ENCODE peak calls at places on chromosomes 3 and 15, in six cellular contexts. V is spleen, Z is K562, W is breast epithelium, U is IMR-90, J is A549. Y is an unnamed sample.

GRCh38 chr3:110526732-110527727 is 544.6 kb upstream of the NECTIN3 start:
- DNase-seq in V (no peak), Z (peak), W (no peak), U (peak), J (peak), Y (no peak)

GRCh38 chr3:168250415-168250861 is 154.7 kb upstream of the GOLIM4 start:
- DNase-seq in V (no peak), Z (no peak), W (no peak), U (peak), J (no peak), Y (no peak)

GRCh38 chr15:67242665-67243064 is 11.8 kb downstream of the AAGAB start:
- DNase-seq in V (no peak), Z (no peak), W (no peak), U (no peak), J (no peak), Y (no peak)

GRCh38 chr3:149373235-149374125 is 4.0 kb downstream of the TM4SF1 start:
- DNase-seq in V (no peak), Z (no peak), W (no peak), U (peak), J (peak), Y (no peak)

GRCh38 chr3:23667536-23668429 is 138.0 kb upstream of the UBE2E1 start:
- DNase-seq in V (no peak), Z (no peak), W (no peak), U (peak), J (peak), Y (no peak)

GRCh38 chr3:66493464-66494099 is 7.2 kb downstream of the LRIG1 start:
- DNase-seq in V (no peak), Z (no peak), W (no peak), U (no peak), J (no peak), Y (no peak)

GRCh38 chr3:100158877-100159563 is 44.7 kb upstream of the FILIP1L start:
- DNase-seq in V (no peak), Z (no peak), W (no peak), U (no peak), J (no peak), Y (no peak)

GRCh38 chr15:41566121-41566885 is 7.3 kb downstream of the TYRO3 start:
- DNase-seq in V (peak), Z (peak), W (no peak), U (no peak), J (no peak), Y (no peak)

GRCh38 chr3:68893600-68894239 is 38.6 kb downstream of the TAFA4 start:
- DNase-seq in V (no peak), Z (peak), W (no peak), U (peak), J (peak), Y (no peak)

GRCh38 chr15:65184305-65184943 is 718 bp downstream of the CLPX start:
- DNase-seq in V (peak), Z (peak), W (peak), U (peak), J (peak), Y (peak)

GRCh38 chr3:122893754-122894668 is 99.1 kb downstream of the SLC49A4 start:
- DNase-seq in V (no peak), Z (no peak), W (no peak), U (peak), J (no peak), Y (no peak)

GRCh38 chr3:191302451-191302850 is 26.7 kb upstream of the CCDC50 start:
- DNase-seq in V (no peak), Z (no peak), W (no peak), U (no peak), J (no peak), Y (no peak)

GRCh38 chr3:123286308-123287023 is 84.7 kb downstream of the SEC22A start:
- DNase-seq in V (no peak), Z (peak), W (no peak), U (peak), J (peak), Y (peak)

GRCh38 chr3:128232421-128233180 is 79.3 kb downstream of the EEFSEC start:
- DNase-seq in V (no peak), Z (no peak), W (no peak), U (no peak), J (no peak), Y (peak)

GRCh38 chr3:53956591-53956990 is 64.9 kb upstream of the SELENOK start:
- DNase-seq in V (no peak), Z (no peak), W (no peak), U (no peak), J (no peak), Y (no peak)

GRCh38 chr15:39936681-39937080 is 2.8 kb downstream of the EIF2AK4 start:
- DNase-seq in V (no peak), Z (no peak), W (no peak), U (no peak), J (no peak), Y (no peak)

GRCh38 chr15:59232476-59232875 is 25.8 kb downstream of the LDHAL6B start:
- DNase-seq in V (no peak), Z (no peak), W (no peak), U (peak), J (no peak), Y (no peak)

GRCh38 chr15:59242649-59243048 is 36.0 kb downstream of the LDHAL6B start:
- DNase-seq in V (no peak), Z (no peak), W (no peak), U (no peak), J (no peak), Y (no peak)

GRCh38 chr15:59236394-59236793 is 29.8 kb downstream of the LDHAL6B start:
- DNase-seq in V (no peak), Z (no peak), W (no peak), U (no peak), J (no peak), Y (no peak)

GRCh38 chr15:59237119-59237853 is 30.6 kb downstream of the LDHAL6B start:
- DNase-seq in V (no peak), Z (no peak), W (no peak), U (no peak), J (no peak), Y (no peak)

DNA sequence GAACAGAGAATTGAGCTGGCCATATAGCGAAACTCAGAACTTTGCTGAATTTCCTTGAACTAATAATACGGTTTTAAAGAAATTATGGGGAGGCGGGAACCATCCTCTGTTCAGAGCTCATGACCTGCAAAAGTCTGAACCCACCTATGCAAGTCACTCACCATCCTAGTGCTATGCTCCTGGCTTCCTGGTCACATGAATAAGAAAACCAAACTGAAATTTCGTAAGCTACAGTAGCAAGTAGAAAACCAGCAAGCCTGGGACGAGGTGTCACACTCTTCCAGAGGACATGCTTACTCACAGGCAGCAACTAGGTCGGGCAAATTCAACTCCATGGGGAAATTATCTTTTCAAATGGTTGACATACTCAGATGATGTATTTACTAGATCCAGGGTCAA is 31.2 kb downstream of the LDHAL6B start:
- DNase-seq in V (no peak), Z (no peak), W (no peak), U (no peak), J (peak), Y (no peak)
- TF ChIP-seq POLR2A in V (no peak), Z (no peak), W (no peak), U (no peak), J (no peak), Y (no peak)

DNA sequence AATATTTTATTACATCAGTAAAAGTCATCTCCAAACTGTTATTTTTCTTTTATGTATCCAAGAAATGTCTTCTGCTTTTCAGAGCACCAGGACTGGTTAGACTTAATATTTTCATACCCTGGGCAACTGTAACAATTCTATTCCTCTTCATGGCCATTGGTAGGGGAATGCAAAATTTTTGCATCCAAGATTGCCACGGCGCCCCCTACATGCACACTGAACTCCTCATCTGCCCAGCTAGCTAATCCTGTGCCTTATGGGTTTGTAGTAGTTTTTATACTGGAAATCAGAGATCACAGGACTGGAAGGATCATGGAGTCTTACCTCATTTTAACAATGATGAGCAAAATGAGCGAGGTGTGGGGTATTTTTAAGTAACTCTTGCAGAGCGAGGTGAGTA is 74.2 kb downstream of the CRTC3 start:
- DNase-seq in V (peak), Z (no peak), W (no peak), U (no peak), J (peak), Y (no peak)
- TF ChIP-seq CTCF in V (peak), Z (peak), W (no peak), U (peak), J (peak), Y (no peak)

DNA sequence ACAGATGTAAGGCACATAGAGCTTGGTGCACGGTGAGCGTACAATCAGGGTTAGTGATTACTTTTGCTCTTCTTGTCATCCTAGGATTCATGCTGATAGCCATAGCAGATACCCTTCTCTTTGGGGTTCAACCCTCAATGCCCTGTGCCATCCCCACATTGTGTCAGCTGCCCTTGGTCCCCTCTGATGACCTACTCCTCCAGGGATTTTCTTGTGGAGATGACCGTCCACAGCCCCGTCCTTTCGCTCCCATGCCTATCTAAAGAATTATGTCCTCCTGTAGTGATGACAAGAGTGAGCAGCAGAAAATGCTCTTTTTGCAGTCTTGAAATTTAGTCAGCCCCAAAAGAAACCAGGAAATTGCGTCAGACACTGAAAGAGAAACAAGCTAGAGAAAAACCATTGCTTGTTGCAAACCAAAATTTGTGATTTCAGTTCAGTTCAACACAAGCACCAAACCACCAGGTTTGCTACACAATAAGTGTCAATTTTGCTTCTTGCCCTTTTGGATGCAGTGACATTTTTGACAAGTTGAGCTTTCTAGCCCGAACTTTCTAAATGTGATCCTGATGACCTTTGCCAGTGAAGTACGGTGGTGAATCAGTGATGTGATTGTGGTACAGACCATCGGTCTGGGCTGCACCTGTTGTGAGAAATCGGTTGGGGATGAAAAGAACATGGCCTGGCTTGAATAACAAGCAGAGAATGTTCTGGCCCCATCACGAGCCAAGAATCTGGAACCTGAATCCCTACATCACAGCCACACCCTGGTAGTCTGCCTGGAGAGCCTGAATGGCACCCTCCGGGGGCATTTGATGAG is 41.3 kb downstream of the CMTM7 start:
- DNase-seq in V (no peak), Z (no peak), W (no peak), U (peak), J (no peak), Y (no peak)
- TF ChIP-seq POLR2A in V (no peak), Z (no peak), W (no peak), U (no peak), J (no peak), Y (no peak)

GRCh38 chr3:135736740-135737139 is 228.8 kb upstream of the PPP2R3A start:
- DNase-seq in V (no peak), Z (no peak), W (no peak), U (peak), J (peak), Y (no peak)
- TF ChIP-seq CTCF in V (no peak), Z (peak), W (no peak), U (peak), J (no peak), Y (no peak)